ENCODE peak calls at places on chromosomes 7 and 10, in four cellular contexts. O is brain microvascular endothelial cell, M is upper lobe of left lung, D is fibroblast of mammary gland. R is an unnamed sample.

GRCh38 chr7:45217358-45217757 is 59.8 kb downstream of the RAMP3 start:
- DNase-seq in O (no peak), M (no peak), D (peak; percentile 7), R (no peak)

GRCh38 chr7:143947111-143947510 is 7.5 kb upstream of the OR2F1 start:
- DNase-seq in O (no peak), M (no peak), D (no peak), R (no peak)

GRCh38 chr10:119750391-119751230 is 24.8 kb downstream of the INPP5F start:
- DNase-seq in O (peak; percentile 69), M (peak; percentile 79), D (peak; percentile 80), R (peak; percentile 63)

GRCh38 chr10:77457266-77457665 is 180.3 kb downstream of the KCNMA1 start:
- DNase-seq in O (no peak), M (no peak), D (no peak), R (no peak)

GRCh38 chr7:24831240-24831639 is 74.0 kb upstream of the GSDME start:
- DNase-seq in O (no peak), M (no peak), D (peak; percentile 81), R (no peak)

GRCh38 chr10:7866191-7866590 is 47.9 kb downstream of the TAF3 start:
- DNase-seq in O (peak; percentile 4), M (no peak), D (no peak), R (no peak)

GRCh38 chr7:122412886-122413285 is 108.3 kb upstream of the FEZF1 start:
- DNase-seq in O (peak; percentile 78), M (peak; percentile 35), D (peak; percentile 81), R (no peak)

GRCh38 chr7:11792122-11792521 is 39.9 kb downstream of the THSD7A start:
- DNase-seq in O (no peak), M (no peak), D (no peak), R (no peak)

GRCh38 chr7:46871516-46871915 is 710.4 kb downstream of the TNS3 start:
- DNase-seq in O (no peak), M (no peak), D (no peak), R (no peak)

GRCh38 chr10:49325131-49325915 is 26.4 kb downstream of the C10orf71 start:
- DNase-seq in O (no peak), M (peak; percentile 15), D (no peak), R (no peak)

GRCh38 chr10:49323896-49324270 is 24.9 kb downstream of the C10orf71 start:
- DNase-seq in O (no peak), M (no peak), D (no peak), R (no peak)

GRCh38 chr10:49323171-49323895 is 24.4 kb downstream of the C10orf71 start:
- DNase-seq in O (no peak), M (no peak), D (no peak), R (peak; percentile 51)

GRCh38 chr10:49325916-49326783 is 27.2 kb downstream of the C10orf71 start:
- DNase-seq in O (no peak), M (peak; percentile 19), D (no peak), R (no peak)

GRCh38 chr10:49324711-49325110 is 25.7 kb downstream of the C10orf71 start:
- DNase-seq in O (no peak), M (peak; percentile 50), D (no peak), R (peak; percentile 50)
- TF ChIP-seq CTCF in O (peak; percentile 47), M (no peak), D (no peak), R (no peak)

DNA sequence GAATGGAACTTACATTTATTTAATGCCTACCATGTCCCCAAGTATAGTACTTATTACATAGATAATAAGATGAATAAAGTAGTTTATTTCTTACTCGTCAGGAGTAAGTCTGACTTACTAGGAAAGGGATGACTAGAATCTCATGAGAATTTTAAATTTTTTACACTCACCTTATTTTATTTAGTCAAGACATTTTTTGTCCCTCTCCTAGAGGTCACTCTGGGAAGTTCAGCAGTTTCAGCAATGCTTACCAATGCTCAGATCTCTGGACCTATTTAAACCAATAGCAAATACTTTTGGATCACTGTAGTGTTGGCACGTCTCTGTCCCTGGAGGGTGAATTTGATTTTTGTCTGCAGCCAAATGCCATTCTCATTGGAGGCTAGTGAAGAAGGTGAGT is 10.7 kb upstream of the ACTA2 start:
- DNase-seq in O (no peak), M (no peak), D (no peak), R (no peak)
- TF ChIP-seq CTCF in O (peak; percentile 18), M (no peak), D (peak; percentile 9), R (no peak)

GRCh38 chr10:131141207-131141606 is 170.3 kb downstream of the TCERG1L start:
- DNase-seq in O (no peak), M (no peak), D (no peak), R (no peak)

GRCh38 chr10:131141645-131142445 is 169.7 kb downstream of the TCERG1L start:
- DNase-seq in O (no peak), M (no peak), D (no peak), R (no peak)

GRCh38 chr10:131143425-131144165 is 167.9 kb downstream of the TCERG1L start:
- DNase-seq in O (no peak), M (no peak), D (no peak), R (no peak)

GRCh38 chr10:131140606-131141005 is 170.9 kb downstream of the TCERG1L start:
- DNase-seq in O (no peak), M (no peak), D (no peak), R (no peak)

GRCh38 chr10:131142446-131143380 is 168.8 kb downstream of the TCERG1L start:
- DNase-seq in O (no peak), M (no peak), D (no peak), R (no peak)
- TF ChIP-seq CTCF in O (no peak), M (no peak), D (no peak), R (no peak)

GRCh38 chr10:118544401-118544948 is 51.0 kb downstream of the PRLHR start:
- DNase-seq in O (no peak), M (no peak), D (no peak), R (no peak)
- TF ChIP-seq CTCF in O (no peak), M (no peak), D (no peak), R (peak; percentile 43)

DNA sequence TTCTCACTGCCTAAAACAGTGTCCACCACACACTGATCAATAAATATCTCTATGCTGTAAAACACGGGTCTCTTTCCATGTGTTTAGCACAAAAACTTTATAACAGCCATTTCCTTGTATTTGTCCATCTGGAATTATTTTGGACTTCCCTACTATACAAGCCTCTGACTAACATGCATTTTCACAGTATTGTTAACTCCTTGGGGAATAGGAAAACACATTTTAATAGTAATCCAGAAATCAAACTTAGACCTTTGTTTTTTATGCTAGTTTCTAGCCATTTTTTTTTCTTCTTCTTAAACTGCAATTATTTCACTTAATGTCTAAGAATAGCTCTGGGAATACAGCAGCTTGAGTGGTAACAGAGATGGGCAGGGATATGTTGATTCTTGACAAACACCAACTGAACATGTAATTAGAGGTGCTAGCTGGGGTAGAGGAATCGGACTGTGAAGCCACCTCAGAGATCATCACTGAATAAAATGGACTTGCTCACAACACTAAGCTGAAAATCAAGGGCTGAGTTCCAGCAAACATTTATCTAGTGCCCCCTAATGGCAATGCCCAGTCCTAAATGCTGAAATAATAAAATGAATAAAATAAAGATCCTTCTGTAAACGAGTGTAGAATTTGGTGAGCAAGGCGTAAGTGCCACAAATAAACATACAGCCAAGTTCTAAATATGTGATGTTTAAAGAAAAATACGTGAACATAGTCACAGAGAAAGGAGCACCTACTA is 593.1 kb downstream of the SORCS1 start:
- DNase-seq in O (peak; percentile 11), M (no peak), D (peak; percentile 73), R (no peak)
- TF ChIP-seq CTCF in O (peak; percentile 58), M (no peak), D (peak; percentile 62), R (no peak)

DNA sequence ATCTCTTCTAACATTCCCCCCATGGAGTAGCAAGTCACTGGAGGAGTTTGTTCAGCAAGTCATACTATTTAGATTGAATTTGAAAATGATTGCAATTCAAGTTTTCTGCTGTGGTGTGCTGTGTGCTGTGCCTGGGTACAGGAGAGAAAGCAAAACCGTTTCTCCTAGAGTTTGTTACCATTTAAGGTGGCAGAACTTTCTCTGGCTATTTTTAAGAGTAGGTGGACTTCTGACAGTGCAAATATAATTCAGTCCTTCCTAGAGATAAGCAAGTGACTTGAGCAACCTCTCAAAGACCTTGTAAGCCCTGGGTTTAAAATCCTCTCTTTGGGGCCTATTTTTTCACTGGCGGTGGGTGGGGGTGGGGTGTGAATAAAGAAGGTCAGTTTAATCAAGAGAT is 42.9 kb upstream of the FGL2 start:
- DNase-seq in O (no peak), M (no peak), D (no peak), R (no peak)
- TF ChIP-seq CTCF in O (no peak), M (no peak), D (no peak), R (no peak)

GRCh38 chr10:81116990-81117389 is 579.3 kb downstream of the SH2D4B start:
- DNase-seq in O (no peak), M (no peak), D (no peak), R (no peak)
- TF ChIP-seq CTCF in O (no peak), M (no peak), D (no peak), R (no peak)

GRCh38 chr10:17123062-17123661 is 6.4 kb downstream of the CUBN start:
- DNase-seq in O (peak; percentile 73), M (no peak), D (peak; percentile 77), R (no peak)

GRCh38 chr10:17119845-17120244 is 9.8 kb downstream of the CUBN start:
- DNase-seq in O (no peak), M (no peak), D (no peak), R (no peak)

GRCh38 chr10:17120711-17121110 is 8.9 kb downstream of the CUBN start:
- DNase-seq in O (no peak), M (no peak), D (no peak), R (no peak)

GRCh38 chr10:17123961-17124360 is 5.7 kb downstream of the CUBN start:
- DNase-seq in O (no peak), M (no peak), D (no peak), R (no peak)

DNA sequence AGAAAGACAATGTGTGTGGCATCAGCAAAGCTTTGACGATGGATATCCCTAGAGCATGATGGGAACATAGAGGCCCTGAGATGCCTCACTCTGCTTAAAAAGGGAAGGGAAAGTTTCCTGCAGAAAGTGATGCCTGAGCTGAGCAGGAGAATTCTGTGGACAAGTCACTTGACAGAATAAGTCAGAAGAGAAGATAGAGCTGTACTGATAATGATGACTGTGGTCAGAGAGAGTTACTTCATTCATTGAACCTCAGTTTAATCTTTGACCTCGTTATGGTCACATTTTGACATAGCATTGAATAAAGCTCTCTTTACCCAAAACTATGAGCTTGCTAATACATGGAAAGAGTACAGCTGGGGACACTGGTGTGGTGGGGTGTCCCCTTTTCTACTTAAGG is 7.6 kb downstream of the CUBN start:
- DNase-seq in O (no peak), M (no peak), D (no peak), R (no peak)
- TF ChIP-seq CTCF in O (no peak), M (no peak), D (no peak), R (no peak)

DNA sequence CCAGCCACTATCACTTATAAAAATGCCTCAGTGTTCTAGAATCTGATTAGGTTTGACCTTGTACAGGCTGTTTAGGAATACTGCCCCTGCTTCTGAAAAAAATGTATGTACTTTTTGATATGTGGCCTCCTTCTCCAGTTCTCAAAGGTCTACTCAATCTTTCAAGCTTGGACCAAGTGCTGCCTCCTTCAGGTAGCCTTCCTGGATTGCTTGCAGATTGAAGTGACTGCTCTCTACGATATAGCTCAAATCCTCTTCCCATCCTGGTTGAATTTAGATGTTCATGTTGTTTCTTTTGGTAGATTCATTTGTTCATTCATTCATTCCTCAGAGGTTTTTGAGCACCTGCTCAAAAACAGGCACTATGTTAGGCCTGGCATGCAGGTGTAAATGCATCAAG is 77.2 kb upstream of the NPTX2 start:
- DNase-seq in O (no peak), M (no peak), D (no peak), R (no peak)
- TF ChIP-seq CTCF in O (no peak), M (no peak), D (no peak), R (no peak)